ENCODE peak calls at places on chromosomes 1 and 21, in five cellular contexts. One of them, this sample, is unnamed.

GRCh38 chr21:15275615-15276228 is 210.9 kb upstream of the NRIP1 start:
- DNase-seq in SJSA1: no peak
- DNase-seq in cardiac fibroblast: no peak
- DNase-seq in skeletal muscle cell: no peak
- DNase-seq in T-helper 17 cell: no peak
- DNase-seq in this sample: no peak

GRCh38 chr1:37233606-37234005 is 199.3 kb upstream of the GRIK3 start:
- DNase-seq in SJSA1: no peak
- DNase-seq in cardiac fibroblast: no peak
- DNase-seq in skeletal muscle cell: no peak
- DNase-seq in T-helper 17 cell: no peak
- DNase-seq in this sample: no peak

GRCh38 chr1:25030674-25031589 is 100.9 kb upstream of the RUNX3 start:
- DNase-seq in SJSA1: no peak
- DNase-seq in cardiac fibroblast: no peak
- DNase-seq in skeletal muscle cell: no peak
- DNase-seq in T-helper 17 cell: no peak
- DNase-seq in this sample: no peak

GRCh38 chr1:32725595-32725942 is 23.0 kb upstream of the SYNC start:
- DNase-seq in SJSA1: no peak
- DNase-seq in cardiac fibroblast: no peak
- DNase-seq in skeletal muscle cell: no peak
- DNase-seq in T-helper 17 cell: no peak
- DNase-seq in this sample: no peak

GRCh38 chr21:41536076-41536826 is 28.3 kb upstream of the TMPRSS2 start:
- DNase-seq in SJSA1: no peak
- DNase-seq in cardiac fibroblast: no peak
- DNase-seq in skeletal muscle cell: no peak
- DNase-seq in T-helper 17 cell: no peak
- DNase-seq in this sample: no peak

GRCh38 chr21:19810779-19811178 is 1187.4 kb upstream of the NCAM2 start:
- DNase-seq in SJSA1: no peak
- DNase-seq in cardiac fibroblast: peak
- DNase-seq in skeletal muscle cell: no peak
- DNase-seq in T-helper 17 cell: no peak
- DNase-seq in this sample: no peak

GRCh38 chr1:100387644-100388350 is 35.5 kb downstream of the CDC14A start:
- DNase-seq in SJSA1: no peak
- DNase-seq in cardiac fibroblast: no peak
- DNase-seq in skeletal muscle cell: no peak
- DNase-seq in T-helper 17 cell: no peak
- DNase-seq in this sample: no peak

GRCh38 chr1:202565890-202566289 is 144.4 kb downstream of the SYT2 start:
- DNase-seq in SJSA1: no peak
- DNase-seq in cardiac fibroblast: no peak
- DNase-seq in skeletal muscle cell: no peak
- DNase-seq in T-helper 17 cell: no peak
- DNase-seq in this sample: no peak

GRCh38 chr1:7398982-7399381 is 372.1 kb upstream of the VAMP3 start:
- DNase-seq in SJSA1: no peak
- DNase-seq in cardiac fibroblast: no peak
- DNase-seq in skeletal muscle cell: no peak
- DNase-seq in T-helper 17 cell: no peak
- DNase-seq in this sample: no peak

GRCh38 chr1:25566730-25567341 is 23.4 kb downstream of the LDLRAP1 start:
- DNase-seq in SJSA1: no peak
- DNase-seq in cardiac fibroblast: peak
- DNase-seq in skeletal muscle cell: peak
- DNase-seq in T-helper 17 cell: peak
- DNase-seq in this sample: peak

GRCh38 chr1:82321794-82322193 is 521.1 kb downstream of the ADGRL2 start:
- DNase-seq in SJSA1: no peak
- DNase-seq in cardiac fibroblast: peak
- DNase-seq in skeletal muscle cell: no peak
- DNase-seq in T-helper 17 cell: no peak
- DNase-seq in this sample: no peak

GRCh38 chr1:239112092-239112491 is 274.3 kb upstream of the CHRM3 start:
- DNase-seq in SJSA1: no peak
- DNase-seq in cardiac fibroblast: no peak
- DNase-seq in skeletal muscle cell: no peak
- DNase-seq in T-helper 17 cell: no peak
- DNase-seq in this sample: no peak

GRCh38 chr21:28781602-28782274 is 210.9 kb downstream of the LTN1 start:
- DNase-seq in SJSA1: no peak
- DNase-seq in cardiac fibroblast: peak
- DNase-seq in skeletal muscle cell: no peak
- DNase-seq in T-helper 17 cell: no peak
- DNase-seq in this sample: no peak

This sample was measured in globus pallidus.